ENCODE peak calls at places on chromosomes 6 and 20, in six cellular contexts. One of them, this sample, is unnamed.

GRCh38 chr20:4135385-4136077 is 120.2 kb upstream of the RNF24 start:
- DNase-seq in prostate gland: no peak
- DNase-seq in upper lobe of left lung: peak
- DNase-seq in esophagus muscularis mucosa: no peak
- DNase-seq in A549: peak
- DNase-seq in K562: peak
- DNase-seq in this sample: no peak

GRCh38 chr20:38121741-38122140 is 43.3 kb downstream of the TGM2 start:
- DNase-seq in prostate gland: no peak
- DNase-seq in upper lobe of left lung: peak
- DNase-seq in esophagus muscularis mucosa: peak
- DNase-seq in A549: no peak
- DNase-seq in K562: no peak
- DNase-seq in this sample: no peak

GRCh38 chr6:164925681-164926530 is 383.5 kb downstream of the C6orf118 start:
- DNase-seq in prostate gland: no peak
- DNase-seq in upper lobe of left lung: no peak
- DNase-seq in esophagus muscularis mucosa: no peak
- DNase-seq in A549: no peak
- DNase-seq in K562: no peak
- DNase-seq in this sample: no peak

GRCh38 chr20:45016089-45016641 is 49.9 kb downstream of the STK4 start:
- DNase-seq in prostate gland: no peak
- DNase-seq in upper lobe of left lung: no peak
- DNase-seq in esophagus muscularis mucosa: no peak
- DNase-seq in A549: no peak
- DNase-seq in K562: no peak
- DNase-seq in this sample: no peak

GRCh38 chr6:135362124-135362523 is 135.4 kb downstream of the AHI1 start:
- DNase-seq in prostate gland: no peak
- DNase-seq in upper lobe of left lung: no peak
- DNase-seq in esophagus muscularis mucosa: no peak
- DNase-seq in A549: no peak
- DNase-seq in K562: no peak
- DNase-seq in this sample: no peak

GRCh38 chr6:7726416-7727149 is 684 bp downstream of the BMP6 start:
- DNase-seq in prostate gland: no peak
- DNase-seq in upper lobe of left lung: no peak
- DNase-seq in esophagus muscularis mucosa: peak
- DNase-seq in A549: peak
- DNase-seq in K562: peak
- DNase-seq in this sample: no peak

GRCh38 chr6:20833881-20834515 is 299.7 kb downstream of the CDKAL1 start:
- DNase-seq in prostate gland: no peak
- DNase-seq in upper lobe of left lung: no peak
- DNase-seq in esophagus muscularis mucosa: no peak
- DNase-seq in A549: no peak
- DNase-seq in K562: no peak
- DNase-seq in this sample: no peak

GRCh38 chr6:153790048-153790447 is 249.0 kb upstream of the OPRM1 start:
- DNase-seq in prostate gland: no peak
- DNase-seq in upper lobe of left lung: no peak
- DNase-seq in esophagus muscularis mucosa: no peak
- DNase-seq in A549: peak
- DNase-seq in K562: no peak
- DNase-seq in this sample: no peak

GRCh38 chr6:52849137-52849536 is 8.5 kb upstream of the GSTA5 start:
- DNase-seq in prostate gland: no peak
- DNase-seq in upper lobe of left lung: no peak
- DNase-seq in esophagus muscularis mucosa: peak
- DNase-seq in A549: no peak
- DNase-seq in K562: no peak
- DNase-seq in this sample: no peak

GRCh38 chr20:63943007-63943807 is 13.0 kb downstream of the UCKL1 start:
- DNase-seq in prostate gland: no peak
- DNase-seq in upper lobe of left lung: no peak
- DNase-seq in esophagus muscularis mucosa: no peak
- DNase-seq in A549: no peak
- DNase-seq in K562: no peak
- DNase-seq in this sample: peak

GRCh38 chr6:6008648-6009421 is 2.1 kb upstream of the NRN1 start:
- DNase-seq in prostate gland: no peak
- DNase-seq in upper lobe of left lung: peak
- DNase-seq in esophagus muscularis mucosa: no peak
- DNase-seq in A549: peak
- DNase-seq in K562: peak
- DNase-seq in this sample: no peak

GRCh38 chr20:8851446-8851845 is 217.4 kb upstream of the PLCB4 start:
- DNase-seq in prostate gland: no peak
- DNase-seq in upper lobe of left lung: no peak
- DNase-seq in esophagus muscularis mucosa: no peak
- DNase-seq in A549: no peak
- DNase-seq in K562: no peak
- DNase-seq in this sample: no peak

GRCh38 chr20:58712116-58712822 is 19.7 kb downstream of the NPEPL1 start:
- DNase-seq in prostate gland: peak
- DNase-seq in upper lobe of left lung: peak
- DNase-seq in esophagus muscularis mucosa: peak
- DNase-seq in A549: no peak
- DNase-seq in K562: no peak
- DNase-seq in this sample: peak

GRCh38 chr6:26086214-26086613 is 1.0 kb upstream of the HFE start:
- DNase-seq in prostate gland: no peak
- DNase-seq in upper lobe of left lung: no peak
- DNase-seq in esophagus muscularis mucosa: no peak
- DNase-seq in A549: no peak
- DNase-seq in K562: no peak
- DNase-seq in this sample: no peak

GRCh38 chr6:30169658-30170614 is 6.6 kb downstream of the TRIM15 start:
- DNase-seq in prostate gland: no peak
- DNase-seq in upper lobe of left lung: no peak
- DNase-seq in esophagus muscularis mucosa: peak
- DNase-seq in A549: peak
- DNase-seq in K562: peak
- DNase-seq in this sample: no peak

GRCh38 chr6:162602759-162603158 is 124.8 kb downstream of the PRKN start:
- DNase-seq in prostate gland: no peak
- DNase-seq in upper lobe of left lung: no peak
- DNase-seq in esophagus muscularis mucosa: no peak
- DNase-seq in A549: no peak
- DNase-seq in K562: no peak
- DNase-seq in this sample: no peak

GRCh38 chr6:162361168-162361567 is 366.4 kb downstream of the PRKN start:
- DNase-seq in prostate gland: no peak
- DNase-seq in upper lobe of left lung: no peak
- DNase-seq in esophagus muscularis mucosa: no peak
- DNase-seq in A549: no peak
- DNase-seq in K562: no peak
- DNase-seq in this sample: no peak

GRCh38 chr6:138403324-138403800 is 661 bp upstream of the HEBP2 start:
- DNase-seq in prostate gland: no peak
- DNase-seq in upper lobe of left lung: peak
- DNase-seq in esophagus muscularis mucosa: peak
- DNase-seq in A549: peak
- DNase-seq in K562: peak
- DNase-seq in this sample: peak

GRCh38 chr6:49001856-49002255 is 461.2 kb downstream of the MMUT start:
- DNase-seq in prostate gland: no peak
- DNase-seq in upper lobe of left lung: no peak
- DNase-seq in esophagus muscularis mucosa: no peak
- DNase-seq in A549: no peak
- DNase-seq in K562: no peak
- DNase-seq in this sample: no peak

GRCh38 chr20:3340443-3340842 is 67.0 kb downstream of the DNAAF9 start:
- DNase-seq in prostate gland: no peak
- DNase-seq in upper lobe of left lung: peak
- DNase-seq in esophagus muscularis mucosa: no peak
- DNase-seq in A549: no peak
- DNase-seq in K562: no peak
- DNase-seq in this sample: no peak

GRCh38 chr6:2697291-2697690 is 53.4 kb downstream of the MYLK4 start:
- DNase-seq in prostate gland: no peak
- DNase-seq in upper lobe of left lung: no peak
- DNase-seq in esophagus muscularis mucosa: peak
- DNase-seq in A549: no peak
- DNase-seq in K562: no peak
- DNase-seq in this sample: no peak

GRCh38 chr6:27617700-27618689 is 145.1 kb upstream of the ZNF184 start:
- DNase-seq in prostate gland: no peak
- DNase-seq in upper lobe of left lung: no peak
- DNase-seq in esophagus muscularis mucosa: no peak
- DNase-seq in A549: peak
- DNase-seq in K562: peak
- DNase-seq in this sample: no peak

GRCh38 chr20:47583551-47583950 is 81.9 kb downstream of the NCOA3 start:
- DNase-seq in prostate gland: no peak
- DNase-seq in upper lobe of left lung: no peak
- DNase-seq in esophagus muscularis mucosa: no peak
- DNase-seq in A549: no peak
- DNase-seq in K562: no peak
- DNase-seq in this sample: no peak

GRCh38 chr20:4488407-4489339 is 233.0 kb upstream of the PRND start:
- DNase-seq in prostate gland: no peak
- DNase-seq in upper lobe of left lung: no peak
- DNase-seq in esophagus muscularis mucosa: no peak
- DNase-seq in A549: no peak
- DNase-seq in K562: no peak
- DNase-seq in this sample: no peak

GRCh38 chr6:18388942-18389341 is 1.8 kb downstream of the RNF144B start:
- DNase-seq in prostate gland: peak
- DNase-seq in upper lobe of left lung: no peak
- DNase-seq in esophagus muscularis mucosa: no peak
- DNase-seq in A549: no peak
- DNase-seq in K562: no peak
- DNase-seq in this sample: no peak

GRCh38 chr6:30450908-30451818 is 38.1 kb upstream of the HLA-E start:
- DNase-seq in prostate gland: no peak
- DNase-seq in upper lobe of left lung: peak
- DNase-seq in esophagus muscularis mucosa: no peak
- DNase-seq in A549: no peak
- DNase-seq in K562: no peak
- DNase-seq in this sample: peak

DNA sequence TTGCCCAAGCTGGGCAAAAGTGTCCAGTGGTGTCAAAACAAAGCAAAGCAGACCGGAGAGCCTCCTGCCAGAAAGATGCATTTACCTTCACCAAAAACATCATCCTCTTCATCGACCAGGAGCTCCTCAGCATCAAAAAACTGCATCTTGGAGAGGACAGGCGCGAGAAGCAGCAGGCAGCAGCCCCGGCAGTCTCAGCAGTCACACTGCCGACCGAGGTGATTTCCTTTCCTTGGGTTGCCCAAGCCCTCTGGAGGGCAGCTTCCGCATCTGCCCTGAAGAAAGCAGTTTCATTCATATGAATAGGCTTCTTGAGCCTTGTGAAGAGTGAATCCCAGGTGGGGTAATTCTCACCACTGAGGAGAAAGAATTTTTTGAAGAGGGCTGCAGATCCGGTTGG is at the start of gene RIPOR2:
- DNase-seq in prostate gland: no peak
- DNase-seq in upper lobe of left lung: peak
- DNase-seq in esophagus muscularis mucosa: no peak
- DNase-seq in A549: no peak
- DNase-seq in K562: no peak
- DNase-seq in this sample: peak
- TF ChIP-seq POLR2A in prostate gland: no peak
- TF ChIP-seq POLR2A in upper lobe of left lung: no peak
- TF ChIP-seq POLR2A in esophagus muscularis mucosa: no peak
- TF ChIP-seq POLR2A in A549: no peak
- TF ChIP-seq POLR2A in K562: no peak
- TF ChIP-seq POLR2A in this sample: no peak

DNA sequence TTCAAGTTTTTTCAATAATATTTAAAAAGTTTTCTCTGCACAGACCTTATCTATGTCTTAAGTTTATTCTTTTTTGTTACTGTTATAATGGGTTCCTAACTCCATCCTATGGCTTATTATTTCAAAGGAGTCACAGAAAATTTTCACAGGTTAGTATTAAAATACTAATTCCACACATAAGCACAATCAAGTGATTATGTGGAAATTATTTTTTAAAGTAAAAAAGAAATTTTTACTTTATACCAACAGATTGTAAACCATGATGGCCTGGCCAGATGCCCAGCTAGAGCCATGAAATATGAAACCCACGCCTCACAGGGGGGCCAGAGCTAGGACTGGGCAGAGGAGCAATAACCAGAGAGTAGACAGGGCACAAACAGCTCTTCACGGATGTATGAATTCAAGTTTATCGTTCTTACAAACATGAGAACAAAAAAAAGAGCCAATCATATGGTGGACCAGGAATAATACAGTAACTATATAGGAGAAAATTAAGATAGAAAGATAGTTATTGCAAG is 34.0 kb downstream of the NUDT3 start:
- DNase-seq in prostate gland: peak
- DNase-seq in upper lobe of left lung: no peak
- DNase-seq in esophagus muscularis mucosa: no peak
- DNase-seq in A549: no peak
- DNase-seq in K562: no peak
- DNase-seq in this sample: no peak
- TF ChIP-seq CTCF in prostate gland: no peak
- TF ChIP-seq CTCF in upper lobe of left lung: no peak
- TF ChIP-seq CTCF in esophagus muscularis mucosa: no peak
- TF ChIP-seq CTCF in A549: no peak
- TF ChIP-seq CTCF in K562: no peak
- TF ChIP-seq CTCF in this sample: no peak

DNA sequence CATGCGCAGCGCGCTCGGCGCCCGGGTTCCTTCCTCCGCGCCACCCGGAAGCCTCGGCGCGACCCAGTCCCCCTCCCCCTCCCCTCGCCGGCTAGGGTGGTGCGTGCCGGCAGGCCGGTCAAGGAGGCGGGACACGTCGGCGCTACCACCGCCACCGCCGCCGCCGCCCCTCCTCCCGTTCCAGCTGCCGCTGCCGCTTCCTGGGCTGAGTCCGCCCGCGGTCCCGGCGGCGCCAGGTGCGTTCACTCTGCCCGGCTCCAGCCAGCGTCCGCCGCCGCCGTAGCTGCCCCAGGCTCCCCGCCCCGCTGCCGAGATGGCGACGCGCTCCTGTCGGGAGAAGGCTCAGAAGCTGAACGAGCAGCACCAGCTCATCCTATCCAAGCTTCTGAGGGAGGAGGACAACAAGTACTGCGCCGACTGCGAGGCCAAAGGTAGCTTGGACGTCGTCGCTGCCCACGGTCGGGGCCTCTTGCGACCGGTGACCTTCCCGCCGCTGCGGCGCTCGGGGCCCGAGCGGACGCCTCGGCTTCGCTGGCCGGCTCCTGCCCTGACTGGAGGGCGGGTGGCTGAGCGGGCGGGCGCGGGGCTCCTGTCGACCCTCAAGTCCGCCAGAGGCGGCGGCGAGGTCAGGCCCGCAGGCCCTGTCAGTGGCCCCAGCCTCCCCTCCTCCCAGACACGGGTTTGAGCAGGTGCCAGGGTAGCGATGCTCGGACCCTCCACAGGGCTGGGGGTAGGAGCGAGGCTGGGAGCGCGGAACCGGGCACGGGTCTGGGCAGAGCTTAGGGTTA is at the start of gene SMAP1:
- DNase-seq in prostate gland: peak
- DNase-seq in upper lobe of left lung: peak
- DNase-seq in esophagus muscularis mucosa: peak
- DNase-seq in A549: peak
- DNase-seq in K562: peak
- DNase-seq in this sample: peak
- TF ChIP-seq POLR2A in prostate gland: peak
- TF ChIP-seq POLR2A in upper lobe of left lung: peak
- TF ChIP-seq POLR2A in esophagus muscularis mucosa: peak
- TF ChIP-seq POLR2A in A549: peak
- TF ChIP-seq POLR2A in K562: peak
- TF ChIP-seq POLR2A in this sample: peak

GRCh38 chr20:33002087-33002808 is 2.0 kb downstream of the SUN5 start:
- DNase-seq in prostate gland: no peak
- DNase-seq in upper lobe of left lung: no peak
- DNase-seq in esophagus muscularis mucosa: no peak
- DNase-seq in A549: no peak
- DNase-seq in K562: no peak
- DNase-seq in this sample: no peak
- TF ChIP-seq CTCF in prostate gland: no peak
- TF ChIP-seq CTCF in upper lobe of left lung: no peak
- TF ChIP-seq CTCF in esophagus muscularis mucosa: no peak
- TF ChIP-seq CTCF in A549: no peak
- TF ChIP-seq CTCF in K562: no peak
- TF ChIP-seq CTCF in this sample: no peak